ENCODE peak calls at places on chromosome 6, in eight cellular contexts. One of them, this sample, is unnamed.

GRCh38 chr6:44735631-44735963 is 348.1 kb downstream of the CDC5L start:
- DNase-seq in neural crest cell: no peak
- DNase-seq in colonic mucosa: no peak
- DNase-seq in GM19239: no peak
- DNase-seq in activated CD8-positive, alpha-beta memory T cell treated with anti-CD3 and anti-CD28 coated beads for 48 hours: no peak
- DNase-seq in SHP77: no peak
- DNase-seq in heart right ventricle: no peak
- DNase-seq in uterus: no peak
- DNase-seq in this sample: no peak

GRCh38 chr6:37024665-37025337 is 19.3 kb downstream of the FGD2 start:
- DNase-seq in colonic mucosa: peak; percentile 15
- DNase-seq in heart right ventricle: no peak
- DNase-seq in GM19239: no peak
- DNase-seq in uterus: no peak
- DNase-seq in neural crest cell: no peak
- DNase-seq in SHP77: no peak
- DNase-seq in activated CD8-positive, alpha-beta memory T cell treated with anti-CD3 and anti-CD28 coated beads for 48 hours: peak; percentile 32
- DNase-seq in this sample: no peak

GRCh38 chr6:109299695-109300564 is 82.3 kb downstream of the CD164 start:
- DNase-seq in colonic mucosa: no peak
- DNase-seq in uterus: peak; percentile 46
- DNase-seq in SHP77: peak; percentile 46
- DNase-seq in activated CD8-positive, alpha-beta memory T cell treated with anti-CD3 and anti-CD28 coated beads for 48 hours: no peak
- DNase-seq in GM19239: no peak
- DNase-seq in neural crest cell: no peak
- DNase-seq in heart right ventricle: no peak
- DNase-seq in this sample: no peak

GRCh38 chr6:151661928-151662327 is 145.6 kb upstream of the ESR1 start:
- DNase-seq in SHP77: no peak
- DNase-seq in activated CD8-positive, alpha-beta memory T cell treated with anti-CD3 and anti-CD28 coated beads for 48 hours: no peak
- DNase-seq in neural crest cell: no peak
- DNase-seq in uterus: no peak
- DNase-seq in heart right ventricle: no peak
- DNase-seq in GM19239: no peak
- DNase-seq in colonic mucosa: no peak
- DNase-seq in this sample: no peak

GRCh38 chr6:34757687-34758274 is 476 bp downstream of the SNRPC start:
- DNase-seq in neural crest cell: no peak
- DNase-seq in colonic mucosa: no peak
- DNase-seq in GM19239: no peak
- DNase-seq in SHP77: no peak
- DNase-seq in activated CD8-positive, alpha-beta memory T cell treated with anti-CD3 and anti-CD28 coated beads for 48 hours: no peak
- DNase-seq in uterus: no peak
- DNase-seq in heart right ventricle: no peak
- DNase-seq in this sample: no peak

GRCh38 chr6:30322527-30323501 is 3.9 kb upstream of the TRIM39 start:
- DNase-seq in GM19239: no peak
- DNase-seq in colonic mucosa: no peak
- DNase-seq in neural crest cell: no peak
- DNase-seq in uterus: no peak
- DNase-seq in heart right ventricle: no peak
- DNase-seq in SHP77: no peak
- DNase-seq in activated CD8-positive, alpha-beta memory T cell treated with anti-CD3 and anti-CD28 coated beads for 48 hours: no peak
- DNase-seq in this sample: no peak

GRCh38 chr6:128499079-128499705 is 21.2 kb downstream of the PTPRK start:
- DNase-seq in activated CD8-positive, alpha-beta memory T cell treated with anti-CD3 and anti-CD28 coated beads for 48 hours: no peak
- DNase-seq in GM19239: no peak
- DNase-seq in colonic mucosa: no peak
- DNase-seq in neural crest cell: no peak
- DNase-seq in heart right ventricle: no peak
- DNase-seq in uterus: no peak
- DNase-seq in SHP77: no peak
- DNase-seq in this sample: no peak

GRCh38 chr6:34176261-34177031 is 30.6 kb upstream of the GRM4 start:
- DNase-seq in SHP77: no peak
- DNase-seq in activated CD8-positive, alpha-beta memory T cell treated with anti-CD3 and anti-CD28 coated beads for 48 hours: no peak
- DNase-seq in uterus: no peak
- DNase-seq in neural crest cell: no peak
- DNase-seq in heart right ventricle: no peak
- DNase-seq in colonic mucosa: no peak
- DNase-seq in GM19239: no peak
- DNase-seq in this sample: no peak

GRCh38 chr6:97147421-97147820 is 135.6 kb downstream of the MMS22L start:
- DNase-seq in GM19239: no peak
- DNase-seq in activated CD8-positive, alpha-beta memory T cell treated with anti-CD3 and anti-CD28 coated beads for 48 hours: no peak
- DNase-seq in heart right ventricle: no peak
- DNase-seq in colonic mucosa: no peak
- DNase-seq in SHP77: no peak
- DNase-seq in neural crest cell: no peak
- DNase-seq in uterus: no peak
- DNase-seq in this sample: no peak

GRCh38 chr6:114167583-114168576 is 174.9 kb downstream of the HS3ST5 start:
- DNase-seq in neural crest cell: no peak
- DNase-seq in heart right ventricle: no peak
- DNase-seq in activated CD8-positive, alpha-beta memory T cell treated with anti-CD3 and anti-CD28 coated beads for 48 hours: no peak
- DNase-seq in colonic mucosa: no peak
- DNase-seq in GM19239: no peak
- DNase-seq in SHP77: no peak
- DNase-seq in uterus: no peak
- DNase-seq in this sample: no peak

GRCh38 chr6:55668625-55669024 is 89.6 kb upstream of the HMGCLL1 start:
- DNase-seq in colonic mucosa: no peak
- DNase-seq in GM19239: no peak
- DNase-seq in SHP77: no peak
- DNase-seq in neural crest cell: no peak
- DNase-seq in uterus: no peak
- DNase-seq in heart right ventricle: no peak
- DNase-seq in activated CD8-positive, alpha-beta memory T cell treated with anti-CD3 and anti-CD28 coated beads for 48 hours: no peak
- DNase-seq in this sample: no peak

GRCh38 chr6:129801909-129802308 is 59.2 kb downstream of the TMEM244 start:
- DNase-seq in SHP77: no peak
- DNase-seq in colonic mucosa: no peak
- DNase-seq in neural crest cell: no peak
- DNase-seq in heart right ventricle: no peak
- DNase-seq in GM19239: no peak
- DNase-seq in activated CD8-positive, alpha-beta memory T cell treated with anti-CD3 and anti-CD28 coated beads for 48 hours: no peak
- DNase-seq in uterus: no peak
- DNase-seq in this sample: no peak

GRCh38 chr6:138008791-138009190 is 98.4 kb downstream of the PERP start:
- DNase-seq in GM19239: no peak
- DNase-seq in heart right ventricle: no peak
- DNase-seq in neural crest cell: no peak
- DNase-seq in SHP77: no peak
- DNase-seq in uterus: no peak
- DNase-seq in activated CD8-positive, alpha-beta memory T cell treated with anti-CD3 and anti-CD28 coated beads for 48 hours: no peak
- DNase-seq in colonic mucosa: no peak
- DNase-seq in this sample: no peak

GRCh38 chr6:70956451-70957283 is at the start of gene B3GAT2:
- DNase-seq in heart right ventricle: no peak
- DNase-seq in colonic mucosa: no peak
- DNase-seq in activated CD8-positive, alpha-beta memory T cell treated with anti-CD3 and anti-CD28 coated beads for 48 hours: no peak
- DNase-seq in SHP77: no peak
- DNase-seq in uterus: no peak
- DNase-seq in GM19239: no peak
- DNase-seq in neural crest cell: peak; percentile 36
- DNase-seq in this sample: no peak

GRCh38 chr6:133099573-133099972 is 141.6 kb upstream of the EYA4 start:
- DNase-seq in uterus: no peak
- DNase-seq in colonic mucosa: no peak
- DNase-seq in GM19239: no peak
- DNase-seq in activated CD8-positive, alpha-beta memory T cell treated with anti-CD3 and anti-CD28 coated beads for 48 hours: no peak
- DNase-seq in SHP77: no peak
- DNase-seq in heart right ventricle: no peak
- DNase-seq in neural crest cell: no peak
- DNase-seq in this sample: no peak

GRCh38 chr6:130322673-130323268 is 43.0 kb upstream of the TMEM200A start:
- DNase-seq in heart right ventricle: no peak
- DNase-seq in neural crest cell: peak; percentile 18
- DNase-seq in uterus: peak; percentile 58
- DNase-seq in SHP77: peak; percentile 54
- DNase-seq in activated CD8-positive, alpha-beta memory T cell treated with anti-CD3 and anti-CD28 coated beads for 48 hours: peak; percentile 6
- DNase-seq in GM19239: peak; percentile 10
- DNase-seq in colonic mucosa: peak; percentile 52
- DNase-seq in this sample: peak; percentile 1

GRCh38 chr6:68778356-68779020 is 143.4 kb downstream of the ADGRB3 start:
- DNase-seq in SHP77: peak; percentile 43
- DNase-seq in colonic mucosa: no peak
- DNase-seq in uterus: no peak
- DNase-seq in activated CD8-positive, alpha-beta memory T cell treated with anti-CD3 and anti-CD28 coated beads for 48 hours: no peak
- DNase-seq in GM19239: no peak
- DNase-seq in neural crest cell: peak; percentile 8
- DNase-seq in heart right ventricle: no peak
- DNase-seq in this sample: peak; percentile 56

GRCh38 chr6:139271056-139271455 is 20.7 kb downstream of the TXLNB start:
- DNase-seq in uterus: no peak
- DNase-seq in GM19239: no peak
- DNase-seq in activated CD8-positive, alpha-beta memory T cell treated with anti-CD3 and anti-CD28 coated beads for 48 hours: no peak
- DNase-seq in colonic mucosa: no peak
- DNase-seq in heart right ventricle: no peak
- DNase-seq in SHP77: no peak
- DNase-seq in neural crest cell: no peak
- DNase-seq in this sample: no peak

GRCh38 chr6:158910484-158911075 is 89.4 kb downstream of the RSPH3 start:
- DNase-seq in uterus: no peak
- DNase-seq in activated CD8-positive, alpha-beta memory T cell treated with anti-CD3 and anti-CD28 coated beads for 48 hours: no peak
- DNase-seq in neural crest cell: no peak
- DNase-seq in heart right ventricle: no peak
- DNase-seq in GM19239: no peak
- DNase-seq in SHP77: no peak
- DNase-seq in colonic mucosa: no peak
- DNase-seq in this sample: no peak

GRCh38 chr6:80182291-80182690 is 75.8 kb downstream of the BCKDHB start:
- DNase-seq in GM19239: no peak
- DNase-seq in heart right ventricle: no peak
- DNase-seq in SHP77: no peak
- DNase-seq in activated CD8-positive, alpha-beta memory T cell treated with anti-CD3 and anti-CD28 coated beads for 48 hours: no peak
- DNase-seq in uterus: no peak
- DNase-seq in colonic mucosa: no peak
- DNase-seq in neural crest cell: no peak
- DNase-seq in this sample: no peak

GRCh38 chr6:103783344-103783743 is 1076.4 kb downstream of the HACE1 start:
- DNase-seq in neural crest cell: no peak
- DNase-seq in GM19239: no peak
- DNase-seq in uterus: no peak
- DNase-seq in heart right ventricle: no peak
- DNase-seq in colonic mucosa: no peak
- DNase-seq in activated CD8-positive, alpha-beta memory T cell treated with anti-CD3 and anti-CD28 coated beads for 48 hours: no peak
- DNase-seq in SHP77: peak; percentile 72
- DNase-seq in this sample: no peak

GRCh38 chr6:150547511-150548222 is 52.0 kb upstream of the PLEKHG1 start:
- DNase-seq in uterus: no peak
- DNase-seq in heart right ventricle: peak; percentile 58
- DNase-seq in SHP77: no peak
- DNase-seq in activated CD8-positive, alpha-beta memory T cell treated with anti-CD3 and anti-CD28 coated beads for 48 hours: no peak
- DNase-seq in neural crest cell: no peak
- DNase-seq in colonic mucosa: no peak
- DNase-seq in GM19239: no peak
- DNase-seq in this sample: no peak

GRCh38 chr6:164097557-164098398 is 683.3 kb downstream of the QKI start:
- DNase-seq in activated CD8-positive, alpha-beta memory T cell treated with anti-CD3 and anti-CD28 coated beads for 48 hours: no peak
- DNase-seq in SHP77: no peak
- DNase-seq in colonic mucosa: no peak
- DNase-seq in neural crest cell: no peak
- DNase-seq in GM19239: no peak
- DNase-seq in heart right ventricle: no peak
- DNase-seq in uterus: peak; percentile 38
- DNase-seq in this sample: no peak

GRCh38 chr6:16415677-16416076 is 177.3 kb downstream of the GMPR start:
- DNase-seq in neural crest cell: no peak
- DNase-seq in uterus: no peak
- DNase-seq in GM19239: no peak
- DNase-seq in activated CD8-positive, alpha-beta memory T cell treated with anti-CD3 and anti-CD28 coated beads for 48 hours: no peak
- DNase-seq in heart right ventricle: no peak
- DNase-seq in SHP77: no peak
- DNase-seq in colonic mucosa: no peak
- DNase-seq in this sample: no peak

GRCh38 chr6:43983632-43984031 is 143.6 kb downstream of the MRPL14 start:
- DNase-seq in uterus: no peak
- DNase-seq in activated CD8-positive, alpha-beta memory T cell treated with anti-CD3 and anti-CD28 coated beads for 48 hours: no peak
- DNase-seq in heart right ventricle: no peak
- DNase-seq in GM19239: no peak
- DNase-seq in colonic mucosa: no peak
- DNase-seq in neural crest cell: no peak
- DNase-seq in SHP77: no peak
- DNase-seq in this sample: no peak

GRCh38 chr6:139553916-139554315 is 179.5 kb upstream of the CITED2 start:
- DNase-seq in heart right ventricle: no peak
- DNase-seq in activated CD8-positive, alpha-beta memory T cell treated with anti-CD3 and anti-CD28 coated beads for 48 hours: no peak
- DNase-seq in uterus: no peak
- DNase-seq in colonic mucosa: no peak
- DNase-seq in SHP77: no peak
- DNase-seq in GM19239: no peak
- DNase-seq in neural crest cell: no peak
- DNase-seq in this sample: no peak

GRCh38 chr6:26216015-26216885 is 129.0 kb downstream of the HFE start:
- DNase-seq in activated CD8-positive, alpha-beta memory T cell treated with anti-CD3 and anti-CD28 coated beads for 48 hours: peak; percentile 66
- DNase-seq in heart right ventricle: no peak
- DNase-seq in uterus: peak; percentile 88
- DNase-seq in SHP77: peak; percentile 96
- DNase-seq in GM19239: no peak
- DNase-seq in neural crest cell: peak; percentile 71
- DNase-seq in colonic mucosa: peak; percentile 84
- DNase-seq in this sample: peak; percentile 96

GRCh38 chr6:76435174-76435573 is 362.7 kb upstream of the IMPG1 start:
- DNase-seq in colonic mucosa: no peak
- DNase-seq in neural crest cell: no peak
- DNase-seq in activated CD8-positive, alpha-beta memory T cell treated with anti-CD3 and anti-CD28 coated beads for 48 hours: no peak
- DNase-seq in uterus: no peak
- DNase-seq in heart right ventricle: no peak
- DNase-seq in SHP77: no peak
- DNase-seq in GM19239: no peak
- DNase-seq in this sample: no peak

GRCh38 chr6:157143885-157144795 is 179.2 kb downstream of the TMEM242 start:
- DNase-seq in SHP77: no peak
- DNase-seq in neural crest cell: no peak
- DNase-seq in heart right ventricle: no peak
- DNase-seq in activated CD8-positive, alpha-beta memory T cell treated with anti-CD3 and anti-CD28 coated beads for 48 hours: no peak
- DNase-seq in GM19239: no peak
- DNase-seq in uterus: no peak
- DNase-seq in colonic mucosa: no peak
- DNase-seq in this sample: no peak

GRCh38 chr6:69265090-69265489 is 531.7 kb downstream of the LMBRD1 start:
- DNase-seq in heart right ventricle: no peak
- DNase-seq in activated CD8-positive, alpha-beta memory T cell treated with anti-CD3 and anti-CD28 coated beads for 48 hours: no peak
- DNase-seq in uterus: no peak
- DNase-seq in neural crest cell: no peak
- DNase-seq in GM19239: no peak
- DNase-seq in colonic mucosa: no peak
- DNase-seq in SHP77: no peak
- DNase-seq in this sample: no peak

GRCh38 chr6:835476-836160 is 142.7 kb upstream of the EXOC2 start:
- DNase-seq in activated CD8-positive, alpha-beta memory T cell treated with anti-CD3 and anti-CD28 coated beads for 48 hours: no peak
- DNase-seq in neural crest cell: no peak
- DNase-seq in uterus: no peak
- DNase-seq in GM19239: no peak
- DNase-seq in colonic mucosa: no peak
- DNase-seq in heart right ventricle: no peak
- DNase-seq in SHP77: no peak
- DNase-seq in this sample: no peak

GRCh38 chr6:149027484-149027883 is 280.7 kb downstream of the UST start:
- DNase-seq in heart right ventricle: no peak
- DNase-seq in activated CD8-positive, alpha-beta memory T cell treated with anti-CD3 and anti-CD28 coated beads for 48 hours: no peak
- DNase-seq in SHP77: no peak
- DNase-seq in uterus: no peak
- DNase-seq in GM19239: no peak
- DNase-seq in colonic mucosa: no peak
- DNase-seq in neural crest cell: no peak
- DNase-seq in this sample: no peak

GRCh38 chr6:47135772-47136171 is 93.6 kb upstream of the ADGRF1 start:
- DNase-seq in activated CD8-positive, alpha-beta memory T cell treated with anti-CD3 and anti-CD28 coated beads for 48 hours: no peak
- DNase-seq in colonic mucosa: no peak
- DNase-seq in GM19239: no peak
- DNase-seq in uterus: no peak
- DNase-seq in heart right ventricle: no peak
- DNase-seq in SHP77: peak; percentile 44
- DNase-seq in neural crest cell: no peak
- DNase-seq in this sample: no peak

GRCh38 chr6:72976389-72976900 is 248.9 kb downstream of the KHDC1L start:
- DNase-seq in colonic mucosa: no peak
- DNase-seq in activated CD8-positive, alpha-beta memory T cell treated with anti-CD3 and anti-CD28 coated beads for 48 hours: no peak
- DNase-seq in SHP77: no peak
- DNase-seq in heart right ventricle: no peak
- DNase-seq in GM19239: no peak
- DNase-seq in uterus: no peak
- DNase-seq in neural crest cell: no peak
- DNase-seq in this sample: no peak

This sample was measured in DMS 273 treated with DMSO at 0.1 percent for 48 hours.